ENCODE peak calls at places on chromosome 21, in nine cellular contexts. P, H, C, S, O, F, G, Y and Z are unnamed samples.

GRCh38 chr21:46374761-46375389 is 50.9 kb downstream of the PCNT start:
- DNase-seq in O (no peak), C (no peak), Y (no peak), G (no peak), P (no peak), F (no peak), H (no peak), S (no peak), Z (no peak)

GRCh38 chr21:46051821-46052675 is 45.9 kb upstream of the COL6A2 start:
- DNase-seq in F (no peak), H (no peak), P (no peak), C (no peak), O (peak), S (no peak), Y (no peak), G (no peak), Z (peak)

GRCh38 chr21:38716942-38717341 is 88.8 kb upstream of the ETS2 start:
- DNase-seq in P (no peak), G (no peak), S (no peak), F (no peak), Y (no peak), H (no peak), O (no peak), C (no peak), Z (no peak)

GRCh38 chr21:38291875-38292274 is 35.1 kb downstream of the KCNJ15 start:
- DNase-seq in O (no peak), G (no peak), F (no peak), C (no peak), H (no peak), Y (no peak), S (no peak), P (no peak), Z (no peak)

GRCh38 chr21:26167593-26167992 is 3.0 kb downstream of the APP start:
- DNase-seq in Y (no peak), G (no peak), P (no peak), C (peak), S (no peak), F (no peak), O (no peak), H (no peak), Z (no peak)

GRCh38 chr21:45615145-45615711 is 28.3 kb upstream of the PCBP3 start:
- DNase-seq in F (no peak), P (peak), G (peak), Y (no peak), H (no peak), O (no peak), C (no peak), S (peak), Z (peak)

GRCh38 chr21:45316871-45317400 is 29.2 kb upstream of the POFUT2 start:
- DNase-seq in G (peak), F (no peak), O (no peak), P (no peak), S (no peak), Y (no peak), H (no peak), C (no peak), Z (peak)

GRCh38 chr21:46604975-46605758 is at the start of gene S100B:
- DNase-seq in F (no peak), Y (peak), S (no peak), C (peak), P (no peak), O (no peak), H (no peak), G (no peak), Z (peak)

GRCh38 chr21:38769253-38769780 is 36.4 kb upstream of the ETS2 start:
- DNase-seq in Y (no peak), O (no peak), H (no peak), C (no peak), S (no peak), F (peak), P (no peak), G (no peak), Z (no peak)

GRCh38 chr21:36719614-36720013 is 20.7 kb downstream of the SIM2 start:
- DNase-seq in F (no peak), P (no peak), O (no peak), S (peak), C (no peak), H (no peak), Y (no peak), G (peak), Z (peak)

GRCh38 chr21:25466470-25466869 is 140.8 kb downstream of the MRPL39 start:
- DNase-seq in F (no peak), S (no peak), P (no peak), H (no peak), Y (no peak), G (no peak), O (no peak), C (no peak), Z (no peak)

DNA sequence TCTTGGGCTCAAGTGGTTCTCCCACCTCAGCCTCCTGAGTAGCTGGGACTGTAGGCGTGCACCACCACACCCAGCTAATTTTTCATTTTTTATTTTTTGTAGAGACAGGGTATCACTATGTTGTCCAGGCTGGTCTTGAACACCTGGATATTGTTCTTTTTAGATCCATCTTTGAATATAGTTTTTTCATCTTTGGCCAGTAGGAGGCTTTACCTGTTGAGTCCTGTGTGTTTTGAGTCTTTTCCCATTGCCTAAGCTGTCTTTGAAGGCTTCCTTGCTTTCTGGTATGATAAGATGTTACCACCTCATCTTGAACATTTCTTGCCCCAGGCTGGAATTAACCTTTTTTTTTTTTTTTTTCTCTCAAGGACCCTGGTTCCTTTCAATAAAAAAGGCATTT is 387.8 kb upstream of the RUNX1 start:
- DNase-seq in Y (peak), F (no peak), C (peak), P (no peak), G (no peak), O (no peak), H (no peak), S (no peak), Z (no peak)
- TF ChIP-seq POLR2AphosphoS5 in Y (no peak), F (no peak), C (no peak), P (no peak), G (no peak), O (no peak), H (no peak), S (no peak), Z (no peak)

GRCh38 chr21:35232545-35233176 is 183.6 kb upstream of the RUNX1 start:
- DNase-seq in O (no peak), P (no peak), G (no peak), H (no peak), C (no peak), S (peak), Y (peak), F (peak), Z (no peak)
- TF ChIP-seq POLR2AphosphoS5 in O (no peak), P (no peak), G (no peak), H (no peak), C (no peak), S (peak), Y (no peak), F (no peak), Z (no peak)

DNA sequence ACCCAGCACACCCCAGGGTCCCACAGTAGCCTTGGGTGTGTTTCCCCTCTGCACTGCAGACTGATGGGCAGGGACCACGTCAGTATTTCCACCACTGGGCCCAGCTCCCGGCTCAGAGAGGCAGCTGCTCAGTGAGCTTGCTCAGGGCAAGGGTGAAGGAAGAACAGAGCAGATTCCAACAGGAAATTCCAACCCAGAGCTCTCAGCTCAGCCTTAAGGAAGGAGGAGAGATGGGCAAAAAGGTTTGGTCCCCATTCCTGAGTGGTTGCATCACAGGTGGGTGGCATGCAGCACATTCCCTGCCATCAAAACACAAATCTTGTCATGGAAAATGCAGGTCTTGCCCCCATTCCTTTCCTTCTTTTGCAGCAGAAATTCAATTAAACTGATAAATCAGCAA is 315.5 kb downstream of the DSCAM start:
- DNase-seq in S (no peak), P (no peak), Y (no peak), C (peak), G (no peak), O (no peak), F (no peak), H (no peak), Z (no peak)
- TF ChIP-seq POLR2AphosphoS5 in S (no peak), P (no peak), Y (no peak), C (no peak), G (no peak), O (no peak), F (no peak), H (no peak), Z (no peak)

GRCh38 chr21:35346697-35347096 is 297.6 kb upstream of the RUNX1 start:
- DNase-seq in P (no peak), Y (no peak), G (no peak), C (no peak), S (no peak), F (no peak), O (peak), H (no peak), Z (no peak)
- TF ChIP-seq POLR2AphosphoS5 in P (no peak), Y (no peak), G (no peak), C (no peak), S (no peak), F (no peak), O (no peak), H (no peak), Z (no peak)

GRCh38 chr21:33386222-33386784 is 16.9 kb upstream of the IFNGR2 start:
- DNase-seq in G (no peak), Y (peak), P (no peak), S (no peak), F (no peak), C (peak), H (no peak), O (no peak), Z (no peak)

GRCh38 chr21:33380483-33380998 is 22.7 kb upstream of the IFNGR2 start:
- DNase-seq in S (peak), O (peak), Y (peak), P (no peak), G (peak), F (peak), C (peak), H (peak), Z (peak)

GRCh38 chr21:33388188-33388587 is 15.0 kb upstream of the IFNGR2 start:
- DNase-seq in F (no peak), C (no peak), G (no peak), P (no peak), Y (no peak), O (no peak), S (no peak), H (no peak), Z (no peak)

GRCh38 chr21:33384851-33385331 is 18.3 kb upstream of the IFNGR2 start:
- DNase-seq in F (no peak), H (no peak), C (no peak), P (no peak), Y (no peak), G (no peak), O (no peak), S (no peak), Z (no peak)

GRCh38 chr21:33383056-33383888 is 19.9 kb upstream of the IFNGR2 start:
- DNase-seq in S (peak), Y (peak), C (peak), P (no peak), F (no peak), O (no peak), H (peak), G (peak), Z (peak)
- TF ChIP-seq POLR2AphosphoS5 in S (peak), Y (no peak), C (no peak), P (peak), F (no peak), O (peak), H (peak), G (peak), Z (peak)

GRCh38 chr21:29083306-29083705 is 9.9 kb upstream of the CCT8 start:
- DNase-seq in G (no peak), C (no peak), O (no peak), Y (no peak), S (no peak), P (no peak), F (no peak), H (no peak), Z (no peak)
- TF ChIP-seq POLR2AphosphoS5 in G (no peak), C (no peak), O (no peak), Y (no peak), S (no peak), P (no peak), F (no peak), H (no peak), Z (no peak)